ENCODE peak calls at places on chromosomes 2 and 18, in five cellular contexts. C, Y, A, R and J are unnamed samples.

GRCh38 chr2:45962522-45962921 is 311.0 kb downstream of the PRKCE start:
- DNase-seq in Y (peak), A (peak), R (no peak), C (peak), J (peak)

GRCh38 chr2:8337321-8337720 is 344.5 kb upstream of the ID2 start:
- DNase-seq in Y (no peak), R (no peak), C (no peak), A (no peak), J (no peak)

GRCh38 chr2:155930312-155930711 is 402.2 kb downstream of the NR4A2 start:
- DNase-seq in Y (no peak), R (no peak), C (no peak), A (no peak), J (no peak)

GRCh38 chr2:41937464-41937861 is 110.4 kb upstream of the PKDCC start:
- DNase-seq in A (peak), R (no peak), C (no peak), Y (no peak), J (no peak)

GRCh38 chr2:144545787-144546186 is 25.9 kb upstream of the ZEB2 start:
- DNase-seq in Y (no peak), R (no peak), C (no peak), A (no peak), J (no peak)

GRCh38 chr2:45128580-45128997 is 119.3 kb upstream of the SIX2 start:
- DNase-seq in A (peak), C (peak), R (no peak), Y (peak), J (peak)

GRCh38 chr2:12120281-12121150 is 374.1 kb downstream of the LPIN1 start:
- DNase-seq in C (no peak), A (peak), R (no peak), Y (peak), J (peak)

GRCh38 chr2:217947341-217948316 is 55.2 kb downstream of the TNS1 start:
- DNase-seq in A (no peak), C (no peak), R (no peak), Y (no peak), J (no peak)

GRCh38 chr2:74373189-74373588 is 6.9 kb downstream of the DCTN1 start:
- DNase-seq in C (peak), R (peak), Y (no peak), A (peak), J (no peak)

GRCh38 chr2:143001521-143001920 is 124.1 kb downstream of the KYNU start:
- DNase-seq in C (no peak), R (no peak), Y (no peak), A (no peak), J (no peak)

GRCh38 chr2:237293966-237294365 is 120.0 kb downstream of the COL6A3 start:
- DNase-seq in C (no peak), A (no peak), Y (no peak), R (no peak), J (peak)

GRCh38 chr2:77566131-77566530 is 44.0 kb upstream of the LRRTM4 start:
- DNase-seq in C (no peak), R (no peak), Y (no peak), A (no peak), J (no peak)

GRCh38 chr2:179297922-179298321 is 33.3 kb upstream of the SESTD1 start:
- DNase-seq in C (no peak), R (no peak), Y (no peak), A (peak), J (no peak)

GRCh38 chr2:206642075-206643025 is at the start of gene FAM237A:
- DNase-seq in Y (peak), R (peak), C (peak), A (peak), J (no peak)

GRCh38 chr2:223477318-223477717 is 124.8 kb downstream of the SCG2 start:
- DNase-seq in A (no peak), Y (peak), C (no peak), R (peak), J (no peak)

GRCh38 chr2:69830045-69830905 is 815 bp downstream of the GMCL1 start:
- DNase-seq in Y (peak), C (peak), A (peak), R (peak), J (peak)

GRCh38 chr2:239566995-239567580 is 166.3 kb upstream of the HDAC4 start:
- DNase-seq in R (no peak), C (no peak), Y (no peak), A (no peak), J (no peak)

GRCh38 chr2:206086683-206087350 is 843 bp upstream of the INO80D start:
- DNase-seq in R (no peak), C (peak), Y (peak), A (peak), J (no peak)

GRCh38 chr2:181073896-181074295 is 93.5 kb downstream of the UBE2E3 start:
- DNase-seq in C (no peak), R (no peak), A (peak), Y (no peak), J (no peak)

GRCh38 chr2:191026377-191026776 is 12.4 kb upstream of the STAT1 start:
- DNase-seq in R (no peak), C (no peak), A (no peak), Y (peak), J (no peak)

GRCh38 chr18:9961031-9961430 is 47.2 kb downstream of the VAPA start:
- DNase-seq in C (no peak), Y (peak), A (peak), R (no peak), J (no peak)

GRCh38 chr2:6425037-6425436 is 440.7 kb downstream of the CMPK2 start:
- DNase-seq in R (no peak), C (no peak), Y (no peak), A (no peak), J (no peak)

GRCh38 chr2:6421888-6422287 is 443.8 kb downstream of the CMPK2 start:
- DNase-seq in C (no peak), A (no peak), R (no peak), Y (no peak), J (no peak)

GRCh38 chr2:6421094-6421493 is 444.6 kb downstream of the CMPK2 start:
- DNase-seq in A (no peak), Y (no peak), R (no peak), C (no peak), J (no peak)

GRCh38 chr2:6423131-6423530 is 442.6 kb downstream of the CMPK2 start:
- DNase-seq in C (no peak), R (no peak), Y (peak), A (no peak), J (no peak)

GRCh38 chr2:6423944-6424343 is 441.8 kb downstream of the CMPK2 start:
- DNase-seq in C (no peak), R (no peak), A (no peak), Y (peak), J (no peak)
- TF ChIP-seq CTCF in C (no peak), R (no peak), A (no peak), Y (no peak), J (no peak)

GRCh38 chr18:52670903-52671302 is 330.9 kb downstream of the DCC start:
- DNase-seq in R (no peak), A (peak), Y (peak), C (peak), J (no peak)
- TF ChIP-seq CTCF in R (no peak), A (no peak), Y (no peak), C (peak), J (peak)

GRCh38 chr2:189633392-189633811 is 27.9 kb upstream of the ASNSD1 start:
- DNase-seq in R (no peak), A (peak), C (no peak), Y (peak), J (no peak)
- TF ChIP-seq CTCF in R (peak), A (peak), C (peak), Y (peak), J (peak)

GRCh38 chr18:48778344-48779011 is 172.3 kb downstream of the SMAD7 start:
- DNase-seq in R (no peak), C (no peak), Y (no peak), A (no peak), J (no peak)
- TF ChIP-seq CTCF in R (no peak), C (no peak), Y (no peak), A (no peak), J (no peak)

GRCh38 chr2:134133622-134134312 is 120.1 kb upstream of the MGAT5 start:
- DNase-seq in A (peak), Y (no peak), R (no peak), C (no peak), J (no peak)
- TF ChIP-seq CTCF in A (no peak), Y (no peak), R (no peak), C (no peak), J (no peak)